ENCODE peak calls at places on chromosomes 4 and X, in ten cellular contexts. S is cardiac muscle cell, E is tibial nerve, C is mucosa of descending colon, G is left ventricle myocardium inferior, N is HepG2, K is H7, Y is coronary artery, F is left lung, I is choroid plexus epithelial cell. A is an unnamed sample.
A peak's percentile ranks its signal among the peaks of the same experiment; 100 is the strongest.

GRCh38 chrX:67607436-67607835 is 63.6 kb downstream of the AR start:
- DNase-seq in S (no peak), E (no peak), C (no peak), G (no peak), N (no peak), K (no peak), Y (no peak), F (no peak), I (no peak), A (no peak)

GRCh38 chr4:40984051-40984450 is 230.3 kb downstream of the APBB2 start:
- DNase-seq in S (no peak), E (no peak), C (no peak), G (no peak), N (no peak), K (no peak), Y (no peak), F (no peak), I (no peak), A (no peak)

GRCh38 chr4:26122690-26123089 is 198.1 kb upstream of the RBPJ start:
- DNase-seq in S (no peak), E (no peak), C (no peak), G (no peak), N (no peak), K (no peak), Y (no peak), F (no peak), I (no peak), A (no peak)

GRCh38 chrX:150238656-150239382 is 124.3 kb upstream of the MAMLD1 start:
- DNase-seq in S (no peak), E (no peak), C (no peak), G (no peak), N (peak; percentile 10), K (no peak), Y (peak; percentile 52), F (no peak), I (no peak), A (no peak)

GRCh38 chr4:85779165-85779564 is 304.2 kb downstream of the ARHGAP24 start:
- DNase-seq in S (no peak), E (no peak), C (no peak), G (no peak), N (no peak), K (no peak), Y (no peak), F (no peak), I (peak; percentile 82), A (no peak)

GRCh38 chr4:117400039-117400835 is 314.9 kb upstream of the TRAM1L1 start:
- DNase-seq in S (no peak), E (no peak), C (no peak), G (no peak), N (peak; percentile 68), K (no peak), Y (no peak), F (no peak), I (peak; percentile 83), A (no peak)

GRCh38 chrX:65575024-65575423 is 40.4 kb upstream of the LAS1L start:
- DNase-seq in S (no peak), E (no peak), C (no peak), G (no peak), N (no peak), K (no peak), Y (no peak), F (no peak), I (no peak), A (no peak)

GRCh38 chr4:86449746-86450145 is 89.9 kb upstream of the MAPK10 start:
- DNase-seq in S (no peak), E (no peak), C (no peak), G (no peak), N (no peak), K (no peak), Y (no peak), F (no peak), I (no peak), A (no peak)

GRCh38 chrX:57528670-57529255 is 63.0 kb upstream of the ZXDB start:
- DNase-seq in S (peak; percentile 25), E (no peak), C (peak; percentile 21), G (no peak), N (peak; percentile 5), K (peak; percentile 1), Y (no peak), F (no peak), I (peak; percentile 0), A (no peak)

GRCh38 chrX:15838017-15838416 is 16.6 kb downstream of the AP1S2 start:
- DNase-seq in S (no peak), E (no peak), C (no peak), G (no peak), N (peak; percentile 4), K (no peak), Y (no peak), F (no peak), I (no peak), A (no peak)

GRCh38 chr4:113973349-113973748 is 6.1 kb downstream of the ARSJ start:
- DNase-seq in S (no peak), E (no peak), C (no peak), G (no peak), N (no peak), K (no peak), Y (no peak), F (no peak), I (no peak), A (no peak)

GRCh38 chr4:54099287-54099958 is 540 bp upstream of the GSX2 start:
- DNase-seq in S (no peak), E (no peak), C (no peak), G (no peak), N (no peak), K (peak; percentile 63), Y (no peak), F (no peak), I (peak; percentile 34), A (no peak)

GRCh38 chr4:47334597-47335185 is 128.8 kb downstream of the COMMD8 start:
- DNase-seq in S (no peak), E (no peak), C (no peak), G (no peak), N (no peak), K (no peak), Y (no peak), F (no peak), I (peak; percentile 48), A (no peak)

GRCh38 chr4:75985116-75985515 is 5.6 kb downstream of the SDAD1 start:
- DNase-seq in S (no peak), E (no peak), C (no peak), G (no peak), N (no peak), K (no peak), Y (no peak), F (no peak), I (peak; percentile 70), A (no peak)

GRCh38 chrX:63128509-63128908 is 222.6 kb downstream of the SPIN4 start:
- DNase-seq in S (no peak), E (no peak), C (peak; percentile 2), G (no peak), N (peak; percentile 11), K (no peak), Y (no peak), F (no peak), I (peak; percentile 28), A (no peak)

DNA sequence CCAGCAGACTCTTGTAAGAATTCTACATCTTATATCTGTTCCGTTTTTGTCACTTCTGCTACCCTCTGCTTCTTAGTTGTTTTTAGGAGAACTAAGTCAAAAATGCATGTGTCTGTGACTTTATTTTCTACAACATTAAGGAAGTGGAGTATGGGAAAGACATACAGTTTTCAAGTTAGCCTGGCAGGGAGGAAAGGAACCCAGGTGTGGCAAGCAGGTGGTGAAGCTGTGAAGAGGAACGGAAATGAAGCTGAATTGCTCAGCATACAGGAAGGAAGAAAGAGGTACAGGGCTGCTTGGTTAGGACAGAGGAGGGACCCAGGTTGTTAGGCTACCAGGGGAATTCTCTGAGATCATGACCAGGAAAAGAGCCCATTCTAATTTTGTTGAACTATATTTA is 9.4 kb downstream of the GPRIN3 start:
- DNase-seq in S (no peak), E (no peak), C (peak; percentile 66), G (no peak), N (no peak), K (no peak), Y (no peak), F (no peak), I (no peak), A (no peak)
- H3K4me3 ChIP-seq in S (no peak overlapping the region), E (no peak overlapping the region), C (no peak overlapping the region), G (peak overlapping the region; percentile 56), N (no peak overlapping the region), K (no peak overlapping the region), Y (no peak overlapping the region), F (no peak overlapping the region), I (no peak overlapping the region), A (no peak overlapping the region)

GRCh38 chr4:10457255-10457801 is at the start of gene ZNF518B:
- DNase-seq in S (peak; percentile 59), E (peak; percentile 17), C (peak; percentile 72), G (peak; percentile 60), N (no peak), K (peak; percentile 96), Y (no peak), F (peak; percentile 67), I (peak; percentile 64), A (no peak)
- H3K4me3 ChIP-seq in S (peak within 1 kb of the TSS; percentile 30), E (peak within 1 kb of the TSS; percentile 27), C (peak within 1 kb of the TSS; percentile 35), G (peak within 1 kb of the TSS; percentile 70), N (no peak within 1 kb of the TSS), K (peak within 1 kb of the TSS; percentile 60), Y (peak within 1 kb of the TSS; percentile 80), F (peak within 1 kb of the TSS; percentile 47), I (peak within 1 kb of the TSS; percentile 75), A (peak within 1 kb of the TSS; percentile 83)

GRCh38 chr4:120923201-120923522 is 636 bp upstream of the PRDM5 start:
- DNase-seq in S (no peak), E (no peak), C (no peak), G (no peak), N (no peak), K (no peak), Y (no peak), F (no peak), I (no peak), A (no peak)
- H3K4me3 ChIP-seq in S (peak overlapping the region; percentile 71), E (peak overlapping the region; percentile 60), C (peak overlapping the region; percentile 67), G (peak overlapping the region; percentile 76), N (peak overlapping the region; percentile 16), K (peak overlapping the region; percentile 76), Y (peak overlapping the region; percentile 86), F (peak overlapping the region; percentile 64), I (peak overlapping the region; percentile 72), A (peak overlapping the region; percentile 88)

DNA sequence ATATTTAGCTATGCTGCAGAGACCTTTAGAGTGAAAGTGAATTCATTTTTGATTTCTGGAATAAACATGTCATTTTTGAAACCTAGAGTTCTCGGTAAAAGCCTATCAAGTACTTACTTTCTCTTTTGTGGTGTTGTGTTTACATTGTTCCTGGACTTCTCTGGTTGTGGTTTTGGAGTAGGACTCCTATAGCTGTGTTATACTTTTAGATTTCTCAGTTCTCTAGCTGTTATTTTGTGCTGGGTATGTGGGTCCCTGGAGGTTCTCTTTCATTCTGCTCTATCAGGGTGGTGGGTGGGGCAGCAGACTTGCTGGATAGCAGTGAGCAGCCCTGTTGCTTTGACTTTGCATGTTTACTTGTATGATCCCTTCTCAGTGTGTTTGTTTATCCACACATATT is 25.6 kb upstream of the MSMO1 start:
- DNase-seq in S (no peak), E (no peak), C (no peak), G (no peak), N (no peak), K (no peak), Y (no peak), F (no peak), I (peak; percentile 75), A (no peak)
- H3K4me3 ChIP-seq in S (no peak overlapping the region), E (no peak overlapping the region), C (no peak overlapping the region), G (peak overlapping the region; percentile 24), N (no peak overlapping the region), K (no peak overlapping the region), Y (peak overlapping the region; percentile 46), F (no peak overlapping the region), I (peak overlapping the region; percentile 45), A (no peak overlapping the region)

GRCh38 chr4:183580370-183580769 is 75.5 kb downstream of the ING2 start:
- DNase-seq in S (no peak), E (no peak), C (no peak), G (no peak), N (no peak), K (no peak), Y (no peak), F (no peak), I (no peak), A (no peak)
- H3K4me3 ChIP-seq in S (no peak overlapping the region), E (no peak overlapping the region), C (no peak overlapping the region), G (no peak overlapping the region), N (no peak overlapping the region), K (no peak overlapping the region), Y (no peak overlapping the region), F (no peak overlapping the region), I (no peak overlapping the region), A (no peak overlapping the region)

A was measured in RWPE2.